ENCODE peak calls at places on chromosomes 2 and 18, in nine cellular contexts. K is activated CD4-positive, alpha-beta T cell treated with anti-CD3 and anti-CD28 coated beads, Interleukin-2, amount 50 U/mL, for 48 hours; Z is hippocampal formation; B is nucleus accumbens; P is iPS DF 19.7; V is esophagus squamous epithelium; Y is stomach; O is DMS153; L is K562. H is an unnamed sample.

GRCh38 chr2:70570041-70570661 is 16.5 kb upstream of the TGFA start:
- DNase-seq in K (no peak), P (no peak), Y (no peak), L (no peak), V (no peak), O (no peak), Z (no peak), B (no peak), H (no peak)

GRCh38 chr2:60410458-60411146 is 142.9 kb downstream of the BCL11A start:
- DNase-seq in K (no peak), L (no peak), O (no peak), Y (no peak), V (no peak), P (peak), Z (no peak), B (no peak), H (no peak)

GRCh38 chr2:160418853-160419252 is 74.8 kb downstream of the RBMS1 start:
- DNase-seq in Y (no peak), O (no peak), P (no peak), Z (no peak), B (no peak), V (no peak), L (no peak), K (no peak), H (no peak)

GRCh38 chr2:160736148-160736547 is 242.5 kb upstream of the RBMS1 start:
- DNase-seq in V (no peak), B (no peak), Y (no peak), P (no peak), O (no peak), Z (no peak), K (no peak), L (no peak), H (no peak)

GRCh38 chr2:188983427-188984101 is 9.4 kb downstream of the COL3A1 start:
- DNase-seq in P (no peak), Y (no peak), V (no peak), O (no peak), L (no peak), K (no peak), Z (no peak), B (no peak), H (no peak)

GRCh38 chr2:229775614-229776313 is 61.4 kb upstream of the DNER start:
- DNase-seq in O (no peak), B (no peak), L (no peak), V (no peak), Z (no peak), K (no peak), Y (no peak), P (no peak), H (no peak)

GRCh38 chr2:223113161-223113560 is 61.2 kb downstream of the KCNE4 start:
- DNase-seq in P (no peak), K (no peak), O (no peak), B (no peak), Z (no peak), V (no peak), L (no peak), Y (no peak), H (no peak)

GRCh38 chr2:217223222-217223930 is 363.5 kb upstream of the TNP1 start:
- DNase-seq in P (no peak), B (no peak), O (no peak), K (peak), Z (no peak), Y (no peak), L (no peak), V (no peak), H (no peak)

GRCh38 chr2:237042101-237042500 is 43.6 kb upstream of the COPS8 start:
- DNase-seq in V (no peak), K (no peak), Z (no peak), P (no peak), O (no peak), B (no peak), L (no peak), Y (no peak), H (no peak)

GRCh38 chr2:230875347-230876315 is 10.9 kb downstream of the ITM2C start:
- DNase-seq in K (no peak), L (no peak), V (no peak), B (no peak), Z (no peak), Y (peak), O (no peak), P (no peak), H (no peak)

GRCh38 chr2:77939370-77939769 is 417.2 kb upstream of the LRRTM4 start:
- DNase-seq in K (no peak), Z (no peak), L (no peak), V (no peak), P (no peak), Y (no peak), O (no peak), B (no peak), H (no peak)

GRCh38 chr2:10385933-10386773 is 62.0 kb downstream of the ODC1 start:
- DNase-seq in V (no peak), B (no peak), Y (no peak), L (no peak), Z (no peak), K (no peak), O (no peak), P (no peak), H (no peak)

GRCh38 chr2:238670341-238670681 is 177.6 kb upstream of the TWIST2 start:
- DNase-seq in B (no peak), L (no peak), Z (no peak), V (no peak), P (no peak), O (no peak), Y (no peak), K (peak), H (no peak)

GRCh38 chr2:165205865-165206264 is 2.0 kb upstream of the SCN3A start:
- DNase-seq in V (no peak), K (no peak), B (no peak), P (no peak), O (no peak), L (no peak), Z (no peak), Y (no peak), H (no peak)

GRCh38 chr18:69944434-69944833 is 3.2 kb downstream of the CD226 start:
- DNase-seq in K (no peak), Y (no peak), Z (no peak), O (no peak), P (no peak), V (no peak), B (no peak), L (no peak), H (no peak)

GRCh38 chr2:142041105-142041504 is 89.7 kb downstream of the LRP1B start:
- DNase-seq in Y (no peak), O (no peak), L (no peak), P (no peak), B (no peak), K (no peak), V (no peak), Z (no peak), H (no peak)

GRCh38 chr2:46874236-46874929 is 41.2 kb downstream of the MCFD2 start:
- DNase-seq in Y (no peak), P (no peak), V (no peak), K (no peak), B (no peak), L (no peak), Z (no peak), O (no peak), H (no peak)

GRCh38 chr2:58991357-58991756 is 750.2 kb upstream of the FANCL start:
- DNase-seq in L (no peak), K (no peak), B (no peak), Y (no peak), O (no peak), P (no peak), Z (no peak), V (no peak), H (no peak)

GRCh38 chr2:27520316-27520715 is 23.7 kb downstream of the GCKR start:
- DNase-seq in B (no peak), K (no peak), L (no peak), Z (no peak), Y (no peak), V (no peak), O (no peak), P (no peak), H (no peak)

GRCh38 chr2:158253170-158253569 is 151.5 kb downstream of the UPP2 start:
- DNase-seq in K (no peak), O (no peak), L (no peak), B (no peak), P (no peak), Y (no peak), V (no peak), Z (no peak), H (no peak)

GRCh38 chr2:227772197-227772661 is 26.5 kb downstream of the SCYGR8 start:
- DNase-seq in K (no peak), V (no peak), Z (no peak), B (no peak), P (no peak), Y (no peak), O (no peak), L (no peak), H (no peak)

GRCh38 chr18:11955299-11956029 is 25.8 kb upstream of the IMPA2 start:
- DNase-seq in O (no peak), Z (peak), B (peak), P (no peak), V (no peak), K (no peak), L (peak), Y (no peak), H (no peak)